ENCODE peak calls at places on chromosomes 4 and X, in seven cellular contexts. F is GM18507; X is fibroblast of lung; T is RCC 7860; Z is ascending aorta; H is stimulated activated CD8-positive, alpha-beta memory T cell treated with anti-CD3 and anti-CD28 coated beads, Interleukin-15, amount 100 ng/mL, for 4 hours; C is T follicular helper cell. J is an unnamed sample.

GRCh38 chrX:134480061-134480460 is 20.1 kb downstream of the HPRT1 start:
- DNase-seq in F (no peak), X (peak), T (no peak), Z (no peak), H (no peak), C (no peak), J (no peak)

GRCh38 chrX:149470960-149471359 is 34.1 kb downstream of the IDS start:
- DNase-seq in F (peak), X (peak), T (peak), Z (no peak), H (peak), C (peak), J (peak)

GRCh38 chrX:44400588-44400987 is 57.1 kb upstream of the EFHC2 start:
- DNase-seq in F (no peak), X (peak), T (peak), Z (no peak), H (no peak), C (no peak), J (no peak)

GRCh38 chr4:159238631-159239030 is 135.8 kb downstream of the RAPGEF2 start:
- DNase-seq in F (no peak), X (no peak), T (no peak), Z (no peak), H (no peak), C (no peak), J (no peak)

GRCh38 chrX:23422912-23423311 is 88.3 kb downstream of the PTCHD1 start:
- DNase-seq in F (no peak), X (no peak), T (no peak), Z (no peak), H (no peak), C (no peak), J (no peak)

GRCh38 chr4:8699063-8699385 is 106.5 kb downstream of the CPZ start:
- DNase-seq in F (no peak), X (no peak), T (no peak), Z (no peak), H (no peak), C (no peak), J (peak)

GRCh38 chrX:129525162-129525561 is 1.9 kb upstream of the SMARCA1 start:
- DNase-seq in F (no peak), X (peak), T (no peak), Z (no peak), H (no peak), C (no peak), J (no peak)

GRCh38 chr4:105455998-105456397 is 17.9 kb downstream of the PPA2 start:
- DNase-seq in F (no peak), X (no peak), T (no peak), Z (no peak), H (no peak), C (no peak), J (no peak)

GRCh38 chrX:130637591-130637990 is 235.8 kb downstream of the RBMX2 start:
- DNase-seq in F (no peak), X (peak), T (no peak), Z (no peak), H (no peak), C (no peak), J (no peak)

GRCh38 chr4:10105421-10105820 is 11.2 kb downstream of the WDR1 start:
- DNase-seq in F (no peak), X (no peak), T (no peak), Z (no peak), H (no peak), C (no peak), J (no peak)

GRCh38 chrX:727738-728621 is 97.4 kb downstream of the SHOX start:
- DNase-seq in F (no peak), X (no peak), T (no peak), Z (no peak), H (no peak), C (no peak), J (peak)

GRCh38 chrX:130264573-130264972 is 4.1 kb downstream of the ZNF280C start:
- DNase-seq in F (no peak), X (no peak), T (peak), Z (no peak), H (no peak), C (no peak), J (no peak)

GRCh38 chrX:136909119-136909705 is 28.7 kb upstream of the RBMX start:
- DNase-seq in F (peak), X (peak), T (peak), Z (peak), H (peak), C (peak), J (peak)

GRCh38 chrX:117274943-117275342 is 812.2 kb upstream of the CT83 start:
- DNase-seq in F (no peak), X (no peak), T (no peak), Z (no peak), H (no peak), C (no peak), J (no peak)

GRCh38 chrX:2629316-2630168 is 61.6 kb upstream of the CD99 start:
- DNase-seq in F (no peak), X (no peak), T (no peak), Z (no peak), H (no peak), C (peak), J (no peak)

GRCh38 chr4:16573744-16574143 is 324.7 kb downstream of the LDB2 start:
- DNase-seq in F (no peak), X (peak), T (no peak), Z (no peak), H (no peak), C (no peak), J (no peak)

GRCh38 chr4:83503974-83504373 is 19.1 kb upstream of the ABRAXAS1 start:
- DNase-seq in F (no peak), X (no peak), T (no peak), Z (no peak), H (no peak), C (no peak), J (no peak)

GRCh38 chr4:139554726-139555072 is 1.3 kb downstream of the SETD7 start:
- DNase-seq in F (no peak), X (no peak), T (no peak), Z (no peak), H (no peak), C (no peak), J (no peak)

GRCh38 chr4:98879515-98879914 is 49.4 kb downstream of the EIF4E start:
- DNase-seq in F (no peak), X (no peak), T (no peak), Z (no peak), H (no peak), C (no peak), J (no peak)

GRCh38 chrX:71128166-71128833 is 9.9 kb downstream of the MED12 start:
- DNase-seq in F (no peak), X (no peak), T (peak), Z (no peak), H (no peak), C (no peak), J (no peak)

GRCh38 chr4:108850407-108850709 is 87.5 kb upstream of the ETNPPL start:
- DNase-seq in F (no peak), X (no peak), T (no peak), Z (no peak), H (no peak), C (no peak), J (no peak)

GRCh38 chrX:40508560-40508959 is 72.2 kb upstream of the ATP6AP2 start:
- DNase-seq in F (no peak), X (no peak), T (no peak), Z (no peak), H (no peak), C (no peak), J (no peak)

GRCh38 chr4:110294165-110294564 is 95.8 kb upstream of the ELOVL6 start:
- DNase-seq in F (no peak), X (peak), T (no peak), Z (no peak), H (no peak), C (no peak), J (no peak)

GRCh38 chrX:16946971-16947562 is 609 bp downstream of the REPS2 start:
- DNase-seq in F (no peak), X (no peak), T (no peak), Z (no peak), H (no peak), C (no peak), J (peak)

GRCh38 chrX:108001218-108001814 is 19.1 kb upstream of the TEX13B start:
- DNase-seq in F (no peak), X (peak), T (peak), Z (no peak), H (no peak), C (no peak), J (peak)

GRCh38 chr4:160009656-160010493 is 907.0 kb downstream of the RAPGEF2 start:
- DNase-seq in F (no peak), X (no peak), T (no peak), Z (no peak), H (no peak), C (no peak), J (no peak)

GRCh38 chr4:56038763-56039162 is 90.0 kb downstream of the CEP135 start:
- DNase-seq in F (no peak), X (no peak), T (no peak), Z (no peak), H (no peak), C (no peak), J (no peak)

GRCh38 chr4:32748061-32748460 is 2027.9 kb downstream of the PCDH7 start:
- DNase-seq in F (no peak), X (no peak), T (no peak), Z (no peak), H (no peak), C (no peak), J (no peak)

GRCh38 chr4:52096048-52096447 is 44.9 kb downstream of the SPATA18 start:
- DNase-seq in F (no peak), X (no peak), T (no peak), Z (no peak), H (no peak), C (no peak), J (no peak)

GRCh38 chr4:76677571-76678326 is 220.2 kb downstream of the SOWAHB start:
- DNase-seq in F (no peak), X (no peak), T (no peak), Z (no peak), H (no peak), C (no peak), J (no peak)

GRCh38 chr4:119498520-119498919 is 130.1 kb downstream of the PDE5A start:
- DNase-seq in F (no peak), X (peak), T (no peak), Z (no peak), H (no peak), C (no peak), J (peak)

GRCh38 chr4:183097251-183098079 is 1.6 kb upstream of the WWC2 start:
- DNase-seq in F (no peak), X (peak), T (no peak), Z (no peak), H (no peak), C (no peak), J (peak)